ENCODE peak calls at places on chromosomes 2 and 18, in six cellular contexts. R, W, I, T, P and J are unnamed samples.

GRCh38 chr2:160406591-160407392 is 86.8 kb downstream of the RBMS1 start:
- DNase-seq in R (peak; percentile 37), W (peak; percentile 35), I (no peak), T (peak; percentile 42), P (no peak), J (peak; percentile 25)

GRCh38 chr2:73187549-73187948 is 14.8 kb upstream of the NOTO start:
- DNase-seq in R (no peak), W (no peak), I (no peak), T (no peak), P (no peak), J (no peak)

GRCh38 chr2:11343344-11343625 is 1.2 kb downstream of the ROCK2 start:
- DNase-seq in R (no peak), W (no peak), I (no peak), T (no peak), P (no peak), J (no peak)

GRCh38 chr2:201807452-201807980 is 1.2 kb downstream of the CDK15 start:
- DNase-seq in R (no peak), W (no peak), I (no peak), T (no peak), P (peak; percentile 76), J (no peak)

GRCh38 chr2:152376385-152376784 is 41.4 kb downstream of the FMNL2 start:
- DNase-seq in R (no peak), W (no peak), I (no peak), T (no peak), P (no peak), J (no peak)

GRCh38 chr18:61169386-61169785 is 163.8 kb upstream of the CDH20 start:
- DNase-seq in R (no peak), W (no peak), I (no peak), T (no peak), P (no peak), J (no peak)

GRCh38 chr2:183164111-183165015 is 40.1 kb downstream of the NUP35 start:
- DNase-seq in R (no peak), W (no peak), I (no peak), T (no peak), P (peak; percentile 15), J (no peak)

GRCh38 chr2:233814063-233814435 is 35.9 kb downstream of the MROH2A start:
- DNase-seq in R (no peak), W (no peak), I (no peak), T (no peak), P (no peak), J (no peak)

GRCh38 chr2:9288681-9289338 is 82.2 kb downstream of the ASAP2 start:
- DNase-seq in R (no peak), W (no peak), I (no peak), T (no peak), P (peak; percentile 59), J (no peak)

GRCh38 chr2:59926706-59927105 is 626.7 kb downstream of the BCL11A start:
- DNase-seq in R (no peak), W (no peak), I (no peak), T (no peak), P (no peak), J (no peak)

GRCh38 chr18:55245200-55245599 is 285.9 kb upstream of the CCDC68 start:
- DNase-seq in R (no peak), W (no peak), I (no peak), T (no peak), P (peak; percentile 40), J (no peak)